ENCODE peak calls at places on chromosomes 5 and 9, in seven cellular contexts. I, T, P, M, K, W and J are unnamed samples.

GRCh38 chr5:137657073-137657472 is 78.8 kb downstream of the KLHL3 start:
- DNase-seq in T (no peak), I (no peak), K (no peak), W (no peak), M (no peak), P (no peak), J (no peak)

GRCh38 chr9:109796081-109796480 is 16.1 kb downstream of the PALM2AKAP2 start:
- DNase-seq in W (no peak), P (no peak), I (no peak), T (no peak), M (no peak), K (no peak), J (no peak)

GRCh38 chr9:104776787-104777186 is 12.9 kb downstream of the NIPSNAP3B start:
- DNase-seq in P (no peak), M (peak; percentile 50), I (no peak), K (no peak), W (no peak), T (no peak), J (no peak)

GRCh38 chr9:113181165-113181564 is 30.4 kb downstream of the SLC31A2 start:
- DNase-seq in K (no peak), M (no peak), W (no peak), T (no peak), I (no peak), P (no peak), J (no peak)

GRCh38 chr9:94912700-94913249 is 186.3 kb downstream of the AOPEP start:
- DNase-seq in I (no peak), T (no peak), W (no peak), K (no peak), M (peak; percentile 87), P (no peak), J (no peak)

GRCh38 chr5:96384353-96384752 is 48.7 kb downstream of the PCSK1 start:
- DNase-seq in M (peak; percentile 72), K (no peak), W (no peak), P (no peak), I (no peak), T (no peak), J (peak; percentile 70)

GRCh38 chr9:77063645-77064285 is 44.3 kb downstream of the FOXB2 start:
- DNase-seq in P (no peak), K (no peak), I (no peak), W (no peak), M (peak; percentile 80), T (no peak), J (no peak)

GRCh38 chr9:38301376-38302106 is 91.0 kb upstream of the ALDH1B1 start:
- DNase-seq in P (no peak), M (no peak), T (no peak), W (no peak), K (no peak), I (no peak), J (no peak)

GRCh38 chr9:128108784-128109709 is 18.5 kb downstream of the PTGES2 start:
- DNase-seq in P (no peak), M (no peak), W (no peak), K (no peak), I (no peak), T (peak; percentile 42), J (peak; percentile 16)

GRCh38 chr9:89729954-89730530 is 125.2 kb downstream of the GADD45G start:
- DNase-seq in T (no peak), W (no peak), I (no peak), P (no peak), K (no peak), M (no peak), J (no peak)

GRCh38 chr9:122212473-122213004 is 16.2 kb downstream of the LHX6 start:
- DNase-seq in K (no peak), I (no peak), W (no peak), M (no peak), P (no peak), T (no peak), J (peak; percentile 7)

GRCh38 chr5:42767491-42768105 is 11.0 kb downstream of the CCDC152 start:
- DNase-seq in P (no peak), M (peak; percentile 65), W (no peak), T (no peak), I (no peak), K (peak; percentile 27), J (no peak)

GRCh38 chr5:179900707-179901106 is 7.0 kb downstream of the TBC1D9B start:
- DNase-seq in T (peak; percentile 41), W (no peak), I (no peak), M (no peak), K (no peak), P (no peak), J (no peak)

GRCh38 chr9:87107072-87107471 is 159.8 kb upstream of the GAS1 start:
- DNase-seq in K (peak; percentile 1), I (no peak), M (no peak), P (no peak), W (no peak), T (no peak), J (no peak)

GRCh38 chr5:149418910-149419531 is 39.9 kb upstream of the IL17B start:
- DNase-seq in K (no peak), T (no peak), M (peak; percentile 22), P (no peak), W (no peak), I (peak; percentile 36), J (no peak)

GRCh38 chr5:159106569-159107282 is 7.0 kb upstream of the EBF1 start:
- DNase-seq in W (peak; percentile 89), K (peak; percentile 89), M (peak; percentile 83), T (peak; percentile 91), P (peak; percentile 73), I (peak; percentile 77), J (peak; percentile 73)

GRCh38 chr5:68317641-68318040 is 102.1 kb downstream of the PIK3R1 start:
- DNase-seq in P (no peak), I (no peak), K (no peak), W (no peak), T (no peak), M (no peak), J (no peak)

GRCh38 chr5:82355053-82355452 is 76.9 kb upstream of the RPS23 start:
- DNase-seq in P (no peak), W (no peak), T (no peak), M (no peak), K (no peak), I (no peak), J (no peak)

GRCh38 chr5:31196309-31196708 is 2.8 kb downstream of the CDH6 start:
- DNase-seq in W (no peak), K (no peak), M (peak; percentile 38), I (no peak), T (no peak), P (no peak), J (no peak)
- H3K4me3 ChIP-seq in W (no peak overlapping the region), K (no peak overlapping the region), M (no peak overlapping the region), I (no peak overlapping the region), T (peak overlapping the region; percentile 78), P (no peak overlapping the region), J (no peak overlapping the region)

GRCh38 chr5:32174011-32174866 is at the start of gene GOLPH3:
- DNase-seq in P (peak; percentile 95), K (peak; percentile 93), M (peak; percentile 87), T (peak; percentile 98), I (peak; percentile 91), W (peak; percentile 97), J (peak; percentile 98)
- TF ChIP-seq CTCF in P (no peak), K (no peak), M (no peak), T (no peak), I (peak; percentile 16), W (no peak), J (no peak)

GRCh38 chr5:166367391-166367790 is 1924.1 kb upstream of the WWC1 start:
- DNase-seq in K (no peak), P (no peak), I (no peak), M (no peak), W (no peak), T (no peak), J (no peak)

GRCh38 chr5:166369817-166370216 is 1921.6 kb upstream of the WWC1 start:
- DNase-seq in K (no peak), I (no peak), W (no peak), T (no peak), P (no peak), M (no peak), J (no peak)

GRCh38 chr5:166373817-166374216 is 1917.6 kb upstream of the WWC1 start:
- DNase-seq in I (no peak), T (no peak), K (no peak), W (no peak), M (no peak), P (no peak), J (no peak)

GRCh38 chr5:166369326-166369725 is 1922.1 kb upstream of the WWC1 start:
- DNase-seq in K (no peak), W (no peak), P (no peak), I (no peak), M (no peak), T (no peak), J (no peak)

DNA sequence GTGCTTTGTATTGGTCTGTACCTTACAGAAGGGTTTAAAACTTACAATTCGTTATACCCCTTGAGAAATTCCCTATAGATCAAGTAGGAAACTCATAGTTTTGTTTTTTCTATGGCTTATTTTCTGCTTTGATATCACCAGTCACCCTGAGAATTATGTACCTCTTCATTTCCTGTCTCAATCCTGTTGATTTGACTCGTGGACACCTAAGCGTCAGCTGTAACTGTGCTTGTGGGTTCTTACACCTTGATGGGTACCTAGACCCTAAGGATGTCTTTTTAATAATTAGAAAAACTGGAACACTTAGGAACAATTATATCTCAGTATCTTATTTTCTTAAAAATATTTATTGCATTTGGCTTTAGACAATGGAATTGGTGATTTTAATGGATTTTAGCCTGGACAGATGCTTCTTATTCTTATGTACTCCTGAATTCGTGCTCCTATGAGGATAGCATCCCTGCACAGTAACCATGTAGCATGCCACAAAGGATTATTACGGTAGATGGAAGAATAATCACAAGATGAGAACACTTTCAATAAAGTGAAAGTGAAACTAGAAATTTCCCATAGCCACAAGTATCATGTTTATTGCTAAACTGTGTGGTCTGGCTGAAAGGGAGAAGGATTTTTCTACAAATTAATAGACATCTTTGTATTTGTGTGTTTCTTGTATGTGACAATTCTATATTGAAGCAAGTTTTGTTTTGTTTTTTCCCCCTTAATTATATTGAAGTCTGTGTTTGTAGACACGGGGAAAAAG is 1920.3 kb upstream of the WWC1 start:
- DNase-seq in M (peak; percentile 11), K (no peak), P (no peak), T (no peak), I (no peak), W (no peak), J (no peak)
- H3K4me3 ChIP-seq in M (no peak overlapping the region), K (peak overlapping the region; percentile 29), P (no peak overlapping the region), T (peak overlapping the region; percentile 56), I (no peak overlapping the region), W (peak overlapping the region; percentile 54), J (peak overlapping the region; percentile 47)

GRCh38 chr9:82808478-82808877 is 254.5 kb downstream of the RASEF start:
- DNase-seq in W (no peak), M (no peak), I (no peak), P (no peak), T (no peak), K (no peak), J (no peak)

GRCh38 chr9:82799300-82799699 is 263.6 kb downstream of the RASEF start:
- DNase-seq in W (no peak), M (no peak), I (no peak), T (no peak), P (no peak), K (no peak), J (no peak)

GRCh38 chr9:82810902-82811301 is 252.0 kb downstream of the RASEF start:
- DNase-seq in P (no peak), M (peak; percentile 60), I (no peak), K (no peak), W (no peak), T (no peak), J (no peak)

DNA sequence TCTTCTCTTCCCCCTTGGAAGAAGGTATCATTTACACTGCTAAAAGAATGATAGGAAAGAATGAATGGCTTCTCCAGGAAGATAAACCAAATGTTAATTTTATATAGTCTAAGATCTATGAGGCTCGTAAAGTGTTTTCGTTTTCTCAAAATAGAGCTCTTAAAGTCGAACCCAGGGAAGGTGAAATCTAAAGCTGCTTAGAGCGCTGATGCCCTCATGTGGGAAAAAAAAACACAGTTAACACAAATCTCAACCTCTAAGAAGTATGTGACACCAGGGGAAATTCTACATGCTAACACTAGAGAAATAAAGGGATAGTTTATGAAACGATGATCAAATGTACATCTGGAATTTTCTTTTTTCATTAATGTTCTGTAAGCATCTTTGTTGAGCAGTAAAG is 257.9 kb downstream of the RASEF start:
- DNase-seq in P (no peak), M (no peak), K (no peak), I (no peak), T (no peak), W (no peak), J (no peak)
- TF ChIP-seq CTCF in P (no peak), M (no peak), K (peak; percentile 21), I (no peak), T (no peak), W (peak; percentile 70), J (no peak)